ENCODE peak calls at places on chromosome 15, in four cellular contexts. C is activated T-cell treated with anti-CD3 and anti-CD28 coated beads for 1 hour, W is EH, X is RCC 7860. E is an unnamed sample.
A peak's percentile ranks its signal among the peaks of the same experiment; 100 is the strongest.

GRCh38 chr15:87816811-87817210 is 439.7 kb downstream of the NTRK3 start:
- DNase-seq in C (no peak), W (peak; percentile 97), X (peak; percentile 98), E (no peak)

GRCh38 chr15:52558196-52558595 is 10.6 kb downstream of the ARPP19 start:
- DNase-seq in W (peak; percentile 77), X (peak; percentile 69), C (no peak), E (peak; percentile 14)

GRCh38 chr15:87349181-87349580 is 907.4 kb downstream of the NTRK3 start:
- DNase-seq in W (peak; percentile 34), C (no peak), X (no peak), E (no peak)

GRCh38 chr15:89125038-89125826 is 37.0 kb downstream of the ABHD2 start:
- DNase-seq in X (no peak), W (peak; percentile 31), C (no peak), E (no peak)

GRCh38 chr15:68739390-68740075 is 81.2 kb downstream of the ANP32A start:
- DNase-seq in X (no peak), W (no peak), C (no peak), E (no peak)

GRCh38 chr15:61556037-61556648 is 327.0 kb upstream of the RORA start:
- DNase-seq in X (peak; percentile 76), C (no peak), W (peak; percentile 42), E (no peak)

GRCh38 chr15:41858756-41859155 is 20.1 kb downstream of the PLA2G4B start:
- DNase-seq in C (no peak), W (no peak), X (no peak), E (no peak)

GRCh38 chr15:85142324-85142723 is 160.7 kb downstream of the PDE8A start:
- DNase-seq in W (peak; percentile 75), C (no peak), X (peak; percentile 60), E (no peak)

GRCh38 chr15:101028772-101029438 is 109.7 kb downstream of the LRRK1 start:
- DNase-seq in C (no peak), W (no peak), X (no peak), E (no peak)

GRCh38 chr15:37095993-37096877 is 4.1 kb downstream of the MEIS2 start:
- DNase-seq in X (no peak), W (peak; percentile 23), C (no peak), E (no peak)

GRCh38 chr15:31080618-31081017 is 20.9 kb downstream of the TRPM1 start:
- DNase-seq in C (peak; percentile 11), W (no peak), X (no peak), E (peak; percentile 28)

GRCh38 chr15:78372880-78373279 is 32.7 kb downstream of the CRABP1 start:
- DNase-seq in C (no peak), X (no peak), W (no peak), E (no peak)

GRCh38 chr15:38879909-38880471 is 315.4 kb upstream of the RASGRP1 start:
- DNase-seq in C (no peak), X (no peak), W (peak; percentile 80), E (no peak)

GRCh38 chr15:58457466-58457965 is 25.7 kb downstream of the LIPC start:
- DNase-seq in X (peak; percentile 79), C (no peak), W (peak; percentile 87), E (no peak)

GRCh38 chr15:58564967-58565366 is 133.2 kb downstream of the LIPC start:
- DNase-seq in C (no peak), W (no peak), X (no peak), E (no peak)

GRCh38 chr15:89121414-89121813 is 33.2 kb downstream of the ABHD2 start:
- DNase-seq in C (no peak), X (no peak), W (no peak), E (no peak)

GRCh38 chr15:57892181-57892580 is 173.3 kb downstream of the ALDH1A2 start:
- DNase-seq in X (no peak), W (peak; percentile 52), C (no peak), E (no peak)

GRCh38 chr15:72339777-72340177 is 19.8 kb upstream of the CELF6 start:
- DNase-seq in X (peak; percentile 70), C (no peak), W (peak; percentile 96), E (no peak)

GRCh38 chr15:68655686-68656437 is 77.1 kb downstream of the CORO2B start:
- DNase-seq in X (no peak), W (no peak), C (no peak), E (no peak)

GRCh38 chr15:85485956-85486567 is 105.7 kb downstream of the AKAP13 start:
- DNase-seq in W (peak; percentile 80), X (peak; percentile 62), C (peak; percentile 20), E (peak; percentile 40)

GRCh38 chr15:84813931-84814330 is 3.2 kb upstream of the ALPK3 start:
- DNase-seq in C (no peak), X (no peak), W (no peak), E (no peak)

GRCh38 chr15:43209059-43209824 is 11.6 kb downstream of the EPB42 start:
- DNase-seq in C (no peak), W (peak; percentile 39), X (no peak), E (no peak)

GRCh38 chr15:83848315-83849050 is 194.6 kb downstream of the ADAMTSL3 start:
- DNase-seq in W (peak; percentile 49), C (no peak), X (peak; percentile 78), E (no peak)

GRCh38 chr15:59372352-59373211 is at the start of gene MYO1E:
- DNase-seq in C (no peak), X (peak; percentile 95), W (peak; percentile 98), E (no peak)

GRCh38 chr15:57751177-57751800 is 44.8 kb downstream of the POLR2M start:
- DNase-seq in C (no peak), X (peak; percentile 14), W (peak; percentile 62), E (no peak)

GRCh38 chr15:100090411-100090810 is 251.4 kb downstream of the ADAMTS17 start:
- DNase-seq in C (no peak), X (no peak), W (no peak), E (no peak)

GRCh38 chr15:71153823-71154524 is 38.7 kb downstream of the THSD4 start:
- DNase-seq in X (no peak), W (no peak), C (no peak), E (no peak)

GRCh38 chr15:64947211-64947610 is 35.5 kb downstream of the ANKDD1A start:
- DNase-seq in C (no peak), W (no peak), X (no peak), E (no peak)

GRCh38 chr15:99967841-99968371 is 234.7 kb upstream of the LYSMD4 start:
- DNase-seq in C (no peak), X (no peak), W (no peak), E (no peak)

GRCh38 chr15:74794970-74795349 is 13.1 kb downstream of the CSK start:
- DNase-seq in C (no peak), X (no peak), W (no peak), E (no peak)

GRCh38 chr15:42032376-42033213 is 11.8 kb upstream of the PLA2G4E start:
- DNase-seq in X (no peak), C (no peak), W (no peak), E (no peak)

GRCh38 chr15:70604671-70605070 is 158.7 kb downstream of the UACA start:
- DNase-seq in C (no peak), W (peak; percentile 55), X (no peak), E (no peak)

GRCh38 chr15:77507911-77508310 is 87.2 kb downstream of the HMG20A start:
- DNase-seq in X (no peak), W (peak; percentile 29), C (no peak), E (no peak)

GRCh38 chr15:36550650-36551049 is 28.8 kb upstream of the CDIN1 start:
- DNase-seq in C (no peak), X (no peak), W (no peak), E (no peak)

GRCh38 chr15:36632196-36632595 is 52.8 kb downstream of the CDIN1 start:
- DNase-seq in X (peak; percentile 71), C (no peak), W (peak; percentile 80), E (no peak)

GRCh38 chr15:84598993-84599392 is 1.8 kb upstream of the ZSCAN2 start:
- DNase-seq in C (no peak), X (peak; percentile 44), W (peak; percentile 66), E (no peak)

GRCh38 chr15:48645558-48646330 is at the start of gene FBN1:
- DNase-seq in W (peak; percentile 94), X (no peak), C (no peak), E (no peak)

E was measured in CD8-positive, alpha-beta memory T cell.